ENCODE peak calls at places on chromosomes 4 and X, in eight cellular contexts. J is WERI-Rb-1, O is keratinocyte, I is amniotic epithelial cell, Z is WTC11, B is KBM-7, U is H1, E is breast epithelium. W is an unnamed sample.
A peak's percentile ranks its signal among the peaks of the same experiment; 100 is the strongest.

GRCh38 chr4:121392426-121393086 is 11.7 kb upstream of the QRFPR start:
- DNase-seq in J (no peak), O (no peak), I (no peak), Z (no peak), B (no peak), U (no peak), E (no peak), W (no peak)

GRCh38 chr4:182179105-182179504 is 64.1 kb upstream of the TENM3 start:
- DNase-seq in J (peak; percentile 41), O (no peak), I (peak; percentile 83), Z (no peak), B (no peak), U (no peak), E (no peak), W (no peak)

GRCh38 chr4:184347251-184348239 is 126.8 kb downstream of the IRF2 start:
- DNase-seq in J (no peak), O (peak; percentile 72), I (peak; percentile 78), Z (peak; percentile 59), B (peak; percentile 93), U (no peak), E (peak; percentile 30), W (peak; percentile 74)

GRCh38 chrX:41333744-41333993 is 293 bp upstream of the DDX3X start:
- DNase-seq in J (no peak), O (no peak), I (peak; percentile 78), Z (no peak), B (peak; percentile 95), U (no peak), E (no peak), W (no peak)

GRCh38 chr4:182189107-182189878 is 53.9 kb upstream of the TENM3 start:
- DNase-seq in J (no peak), O (peak; percentile 57), I (peak; percentile 99), Z (no peak), B (no peak), U (no peak), E (no peak), W (no peak)

GRCh38 chrX:137352101-137352660 is 213.7 kb upstream of the ZIC3 start:
- DNase-seq in J (no peak), O (no peak), I (no peak), Z (peak; percentile 10), B (no peak), U (no peak), E (no peak), W (no peak)

GRCh38 chr4:188299161-188299560 is 159.9 kb downstream of the TRIML1 start:
- DNase-seq in J (no peak), O (no peak), I (no peak), Z (no peak), B (no peak), U (no peak), E (no peak), W (no peak)

GRCh38 chr4:16187455-16187854 is 38.8 kb downstream of the TAPT1 start:
- DNase-seq in J (no peak), O (no peak), I (peak; percentile 7), Z (no peak), B (no peak), U (no peak), E (no peak), W (no peak)

GRCh38 chrX:110003167-110004156 is 548 bp downstream of the TMEM164 start:
- DNase-seq in J (no peak), O (no peak), I (no peak), Z (no peak), B (peak; percentile 52), U (no peak), E (no peak), W (no peak)

GRCh38 chr4:170109586-170110289 is 20.0 kb upstream of the AADAT start:
- DNase-seq in J (no peak), O (no peak), I (peak; percentile 3), Z (no peak), B (no peak), U (no peak), E (no peak), W (no peak)

GRCh38 chrX:9466115-9466495 is 1.2 kb downstream of the TBL1X start:
- DNase-seq in J (peak; percentile 16), O (no peak), I (no peak), Z (peak; percentile 26), B (peak; percentile 51), U (no peak), E (peak; percentile 27), W (peak; percentile 55)

GRCh38 chr4:90328558-90328957 is 201.4 kb downstream of the CCSER1 start:
- DNase-seq in J (no peak), O (no peak), I (peak; percentile 24), Z (no peak), B (no peak), U (no peak), E (no peak), W (peak; percentile 58)

GRCh38 chr4:6188687-6189305 is 11.6 kb downstream of the JAKMIP1 start:
- DNase-seq in J (no peak), O (no peak), I (no peak), Z (no peak), B (no peak), U (no peak), E (no peak), W (no peak)

GRCh38 chrX:153052534-153052933 is 3.7 kb upstream of the PNMA3 start:
- DNase-seq in J (no peak), O (no peak), I (no peak), Z (no peak), B (no peak), U (no peak), E (no peak), W (no peak)

GRCh38 chrX:53319614-53320542 is 38.5 kb upstream of the IQSEC2 start:
- DNase-seq in J (no peak), O (no peak), I (no peak), Z (no peak), B (no peak), U (no peak), E (no peak), W (no peak)

GRCh38 chr4:6909970-6910339 is 329 bp downstream of the TBC1D14 start:
- DNase-seq in J (peak; percentile 29), O (no peak), I (no peak), Z (no peak), B (no peak), U (no peak), E (no peak), W (no peak)

GRCh38 chr4:61336911-61337310 is 136.8 kb downstream of the ADGRL3 start:
- DNase-seq in J (no peak), O (no peak), I (no peak), Z (peak; percentile 18), B (no peak), U (no peak), E (no peak), W (peak; percentile 52)

GRCh38 chrX:24668111-24668510 is 21.0 kb upstream of the PCYT1B start:
- DNase-seq in J (no peak), O (no peak), I (peak; percentile 79), Z (no peak), B (no peak), U (no peak), E (no peak), W (no peak)

GRCh38 chrX:133364201-133364600 is 51.1 kb downstream of the GPC4 start:
- DNase-seq in J (no peak), O (no peak), I (no peak), Z (no peak), B (no peak), U (no peak), E (no peak), W (no peak)

GRCh38 chr4:148800943-148801342 is 358.7 kb upstream of the NR3C2 start:
- DNase-seq in J (no peak), O (no peak), I (no peak), Z (no peak), B (no peak), U (no peak), E (no peak), W (no peak)

GRCh38 chrX:153609917-153610833 is 11.2 kb upstream of the CCNQ start:
- DNase-seq in J (peak; percentile 93), O (no peak), I (peak; percentile 45), Z (peak; percentile 87), B (peak; percentile 91), U (no peak), E (peak; percentile 39), W (peak; percentile 87)

GRCh38 chr4:76156635-76157034 is 8.4 kb upstream of the NUP54 start:
- DNase-seq in J (no peak), O (no peak), I (peak; percentile 32), Z (no peak), B (no peak), U (no peak), E (no peak), W (no peak)

GRCh38 chr4:52780627-52781354 is 29.6 kb upstream of the ERVMER34-1 start:
- DNase-seq in J (no peak), O (no peak), I (no peak), Z (no peak), B (no peak), U (no peak), E (no peak), W (no peak)

GRCh38 chrX:150548684-150549083 is 19.7 kb upstream of the MTM1 start:
- DNase-seq in J (no peak), O (no peak), I (peak; percentile 11), Z (no peak), B (no peak), U (no peak), E (no peak), W (no peak)

GRCh38 chr4:112327950-112328349 is 30.8 kb downstream of the ALPK1 start:
- DNase-seq in J (no peak), O (peak; percentile 23), I (peak; percentile 61), Z (no peak), B (peak; percentile 70), U (no peak), E (no peak), W (no peak)

GRCh38 chr4:89275587-89275986 is 32.0 kb downstream of the GPRIN3 start:
- DNase-seq in J (no peak), O (no peak), I (no peak), Z (no peak), B (no peak), U (no peak), E (no peak), W (no peak)

GRCh38 chrX:53716328-53717088 is 30.0 kb upstream of the HUWE1 start:
- DNase-seq in J (no peak), O (no peak), I (no peak), Z (no peak), B (peak; percentile 83), U (no peak), E (peak; percentile 26), W (no peak)

GRCh38 chr4:140156529-140157171 is 2.7 kb upstream of the MAML3 start:
- DNase-seq in J (no peak), O (no peak), I (no peak), Z (no peak), B (peak; percentile 69), U (no peak), E (no peak), W (no peak)

GRCh38 chr4:88104902-88105610 is 53.4 kb downstream of the ABCG2 start:
- DNase-seq in J (no peak), O (peak; percentile 42), I (peak; percentile 88), Z (no peak), B (no peak), U (no peak), E (no peak), W (no peak)

GRCh38 chr4:5203925-5204324 is 152.6 kb downstream of the STK32B start:
- DNase-seq in J (no peak), O (no peak), I (no peak), Z (no peak), B (no peak), U (no peak), E (no peak), W (no peak)

GRCh38 chr4:161101881-161102280 is 1061.9 kb downstream of the FSTL5 start:
- DNase-seq in J (no peak), O (no peak), I (no peak), Z (no peak), B (no peak), U (no peak), E (no peak), W (no peak)

GRCh38 chr4:1882850-1883271 is 11.7 kb downstream of the NSD2 start:
- DNase-seq in J (no peak), O (no peak), I (no peak), Z (no peak), B (no peak), U (no peak), E (no peak), W (no peak)

W was measured in ecto neural progenitor cell.